ENCODE peak calls at places on chromosomes 5 and 9, in six cellular contexts. W is stimulated activated CD8-positive, alpha-beta memory T cell treated with anti-CD3 and anti-CD28 coated beads, Interleukin-12 subunit alpha, Interleukin-12 subunit beta, amount 100 ng/mL, for 1 hour; X is stimulated activated CD4-positive, alpha-beta T cell treated with anti-CD3 and anti-CD28 coated beads, Interleukin-2, amount 100 ng/mL, for 24 hours; Y is vagina; T is AG09309; Q is GM19239. A is an unnamed sample.

GRCh38 chr9:131418143-131419028 is 24.5 kb downstream of the PRRC2B start:
- DNase-seq in Q (no peak), T (no peak), X (no peak), W (no peak), Y (no peak), A (no peak)

GRCh38 chr5:74042559-74043357 is 416.8 kb downstream of the ARHGEF28 start:
- DNase-seq in X (no peak), Y (no peak), Q (no peak), T (peak), W (no peak), A (no peak)

GRCh38 chr9:26175264-26175663 is 497.0 kb upstream of the TUSC1 start:
- DNase-seq in X (no peak), W (no peak), Y (no peak), T (peak), Q (no peak), A (no peak)

GRCh38 chr5:43034591-43034968 is 5.5 kb downstream of the ANXA2R start:
- DNase-seq in W (no peak), T (no peak), Q (no peak), Y (no peak), X (no peak), A (no peak)

GRCh38 chr5:58497956-58498942 is 7.0 kb downstream of the GAPT start:
- DNase-seq in Y (no peak), W (no peak), X (no peak), Q (no peak), T (no peak), A (no peak)

GRCh38 chr9:109248133-109248581 is 72.7 kb downstream of the EPB41L4B start:
- DNase-seq in W (no peak), X (no peak), T (no peak), Q (no peak), Y (peak), A (no peak)

GRCh38 chr9:121154782-121155181 is 46.9 kb downstream of the RAB14 start:
- DNase-seq in Y (no peak), Q (no peak), X (no peak), W (no peak), T (no peak), A (no peak)

GRCh38 chr5:59793000-59793399 is 100.5 kb downstream of the PDE4D start:
- DNase-seq in Y (no peak), X (no peak), T (peak), W (no peak), Q (no peak), A (no peak)

GRCh38 chr9:24712190-24712589 is 166.5 kb upstream of the IZUMO3 start:
- DNase-seq in W (no peak), T (no peak), Q (no peak), Y (no peak), X (no peak), A (no peak)

GRCh38 chr5:132099073-132099748 is 25.6 kb downstream of the CSF2 start:
- DNase-seq in T (no peak), Q (no peak), Y (no peak), W (peak), X (peak), A (peak)